ENCODE peak calls at places on chromosomes 7 and 10, in nine cellular contexts. P is activated T-cell treated with anti-CD3 and anti-CD28 coated beads, Interleukin-2, amount 50 U/mL, for 72 hours; A is 8988T; Y is sigmoid colon; K is NCI-H1105; Q is uterus; H is right cardiac atrium; C is stimulated activated CD4-positive, alpha-beta T cell treated with anti-CD3 and anti-CD28 coated beads, Interleukin-1b, Interleukin-23, amount 100 ng/mL, for 24 hours; N is activated T-helper 1 cell treated with Interleukin-2 at 50 U/mL for 16 hours. I is an unnamed sample.

GRCh38 chr7:24727165-24728120 is 29.8 kb downstream of the GSDME start:
- DNase-seq in C (no peak), H (no peak), Y (no peak), K (no peak), A (no peak), N (no peak), Q (peak; percentile 4), P (no peak), I (no peak)

GRCh38 chr7:139844779-139845442 is 15.8 kb downstream of the TBXAS1 start:
- DNase-seq in K (no peak), N (no peak), Q (no peak), C (no peak), A (no peak), Y (no peak), H (no peak), P (no peak), I (no peak)

GRCh38 chr10:60517805-60518204 is 128.1 kb upstream of the ANK3 start:
- DNase-seq in A (no peak), C (no peak), H (no peak), P (no peak), K (no peak), Q (no peak), N (no peak), Y (no peak), I (no peak)

GRCh38 chr7:14911077-14911476 is 8.5 kb upstream of the DGKB start:
- DNase-seq in N (no peak), P (no peak), Y (no peak), K (no peak), A (no peak), H (no peak), C (no peak), Q (no peak), I (no peak)

GRCh38 chr7:95263803-95264202 is 60.5 kb downstream of the PON1 start:
- DNase-seq in Q (no peak), Y (no peak), H (no peak), P (no peak), K (no peak), C (no peak), N (no peak), A (no peak), I (no peak)

GRCh38 chr10:124162136-124162535 is 68.7 kb upstream of the CHST15 start:
- DNase-seq in H (no peak), K (no peak), Y (peak; percentile 43), A (no peak), Q (no peak), N (no peak), C (no peak), P (no peak), I (no peak)

GRCh38 chr10:63720072-63720537 is 198.9 kb downstream of the REEP3 start:
- DNase-seq in P (peak; percentile 54), N (peak; percentile 18), A (no peak), C (peak; percentile 14), K (peak; percentile 39), H (no peak), Y (no peak), Q (peak; percentile 56), I (peak; percentile 1)

GRCh38 chr7:56007167-56007652 is 42.8 kb downstream of the NIPSNAP2 start:
- DNase-seq in C (no peak), H (no peak), Q (no peak), Y (no peak), N (no peak), K (no peak), P (no peak), A (no peak), I (no peak)

GRCh38 chr7:91685544-91685943 is 195.0 kb downstream of the MTERF1 start:
- DNase-seq in Q (no peak), K (no peak), C (no peak), Y (no peak), P (no peak), A (no peak), H (no peak), N (no peak), I (no peak)

GRCh38 chr7:39714447-39715091 is 91.2 kb downstream of the RALA start:
- DNase-seq in Q (no peak), Y (no peak), C (no peak), P (no peak), N (no peak), K (no peak), H (no peak), A (no peak), I (no peak)